ENCODE peak calls at places on chromosomes 2 and 18, in seven cellular contexts. R is brain microvascular endothelial cell; L is adipocyte; B is mesendoderm; P is CD8-positive, alpha-beta T cell; G is mucosa of descending colon; I is fibroblast of villous mesenchyme. T is an unnamed sample.

GRCh38 chr2:101842471-101842870 is 145.0 kb downstream of the MAP4K4 start:
- DNase-seq in R (no peak), L (no peak), B (no peak), P (no peak), G (no peak), I (peak; percentile 42), T (no peak)

GRCh38 chr2:189657867-189658266 is 3.4 kb upstream of the ASNSD1 start:
- DNase-seq in R (peak; percentile 92), L (no peak), B (peak; percentile 92), P (peak; percentile 75), G (peak; percentile 53), I (peak; percentile 96), T (no peak)

GRCh38 chr2:107635883-107636282 is 190.8 kb upstream of the RGPD4 start:
- DNase-seq in R (peak; percentile 70), L (no peak), B (no peak), P (no peak), G (no peak), I (peak; percentile 61), T (no peak)

GRCh38 chr2:118854507-118855300 is 7.3 kb upstream of the EN1 start:
- DNase-seq in R (no peak), L (no peak), B (peak; percentile 38), P (peak; percentile 43), G (no peak), I (no peak), T (no peak)

GRCh38 chr2:196927318-196928225 is 1.1 kb upstream of the PGAP1 start:
- DNase-seq in R (peak; percentile 90), L (peak; percentile 62), B (no peak), P (no peak), G (no peak), I (peak; percentile 69), T (no peak)

GRCh38 chr2:231099918-231100317 is 24.9 kb downstream of the HTR2B start:
- DNase-seq in R (no peak), L (no peak), B (peak; percentile 62), P (no peak), G (no peak), I (no peak), T (no peak)

GRCh38 chr2:196242131-196242620 is 70.8 kb upstream of the STK17B start:
- DNase-seq in R (no peak), L (no peak), B (no peak), P (no peak), G (no peak), I (no peak), T (no peak)

GRCh38 chr18:75538727-75539126 is 111.2 kb upstream of the SMIM21 start:
- DNase-seq in R (no peak), L (peak; percentile 71), B (no peak), P (no peak), G (no peak), I (peak; percentile 76), T (no peak)

GRCh38 chr18:49859725-49860124 is 46.4 kb upstream of the ACAA2 start:
- DNase-seq in R (no peak), L (no peak), B (no peak), P (peak; percentile 39), G (no peak), I (no peak), T (no peak)

GRCh38 chr2:23096905-23097602 is 287.9 kb upstream of the KLHL29 start:
- DNase-seq in R (no peak), L (no peak), B (no peak), P (no peak), G (no peak), I (no peak), T (no peak)

GRCh38 chr18:77177009-77177408 is 44.4 kb upstream of the MBP start:
- DNase-seq in R (peak; percentile 70), L (no peak), B (no peak), P (no peak), G (no peak), I (peak; percentile 30), T (no peak)

GRCh38 chr2:196331143-196331542 is 159.8 kb upstream of the STK17B start:
- DNase-seq in R (peak; percentile 77), L (peak; percentile 83), B (no peak), P (no peak), G (no peak), I (peak; percentile 76), T (no peak)

GRCh38 chr2:215921884-215922283 is 91.5 kb downstream of the MREG start:
- DNase-seq in R (peak; percentile 97), L (peak; percentile 74), B (peak; percentile 40), P (no peak), G (no peak), I (peak; percentile 86), T (no peak)

GRCh38 chr2:135875491-135876065 is 665 bp downstream of the MCM6 start:
- DNase-seq in R (peak; percentile 60), L (peak; percentile 74), B (peak; percentile 76), P (peak; percentile 75), G (peak; percentile 76), I (peak; percentile 55), T (no peak)

GRCh38 chr2:145689277-145689676 is 1169.4 kb upstream of the ZEB2 start:
- DNase-seq in R (no peak), L (no peak), B (no peak), P (no peak), G (no peak), I (no peak), T (no peak)

GRCh38 chr2:224442092-224442999 is 40.4 kb upstream of the FAM124B start:
- DNase-seq in R (no peak), L (peak; percentile 50), B (no peak), P (no peak), G (no peak), I (peak; percentile 37), T (no peak)
- H3K4me3 ChIP-seq in R (peak overlapping the region; percentile 64), L (peak overlapping the region; percentile 84), B (no peak overlapping the region), P (no peak overlapping the region), G (no peak overlapping the region), I (peak overlapping the region; percentile 60), T (peak overlapping the region; percentile 35)

DNA sequence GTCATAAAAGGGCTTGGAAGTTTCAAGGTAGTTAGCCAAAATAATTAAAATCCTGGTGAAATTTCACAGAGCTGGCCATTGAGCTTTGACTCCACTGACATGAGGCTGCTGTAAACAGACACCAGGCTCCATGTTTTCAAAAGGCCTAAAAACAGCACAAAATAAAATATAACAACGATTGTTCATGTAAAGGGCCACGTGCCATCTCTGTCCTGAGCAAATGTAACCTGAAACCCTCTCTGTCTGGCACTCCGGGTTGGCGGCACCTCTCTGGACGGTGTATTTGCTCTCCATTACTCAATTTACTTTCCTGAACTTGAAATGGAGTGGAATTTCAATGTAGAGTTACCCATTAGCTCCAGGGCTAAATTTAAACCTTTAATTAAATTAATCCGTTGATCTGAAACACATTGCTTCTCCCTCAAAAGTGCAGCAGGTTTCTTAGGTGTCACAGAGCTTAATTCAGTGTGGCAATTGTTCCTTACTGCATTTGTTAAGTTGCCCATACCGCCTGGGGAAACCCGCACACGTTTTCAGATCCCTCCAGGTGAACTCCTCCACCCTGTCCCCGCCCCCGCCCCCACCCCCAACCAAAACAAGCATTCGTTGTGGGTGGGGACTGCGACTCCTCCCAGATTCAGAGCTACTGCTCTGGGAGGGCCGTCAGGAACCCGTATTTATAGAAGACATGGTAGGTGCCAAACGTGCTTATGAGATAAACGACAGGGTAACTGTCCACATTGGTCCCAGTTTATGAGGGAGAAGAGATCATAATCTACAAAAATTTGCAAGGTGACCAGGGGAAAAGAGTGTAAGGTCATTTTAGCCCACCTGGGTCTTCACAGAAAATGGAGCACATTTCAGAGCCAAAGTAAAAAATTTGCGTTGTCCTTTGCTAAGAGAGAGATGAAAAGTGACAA is 1.2 kb upstream of the CABLES1 start:
- DNase-seq in R (no peak), L (no peak), B (peak; percentile 94), P (no peak), G (peak; percentile 71), I (no peak), T (no peak)
- H3K4me3 ChIP-seq in R (peak overlapping the region; percentile 67), L (peak overlapping the region; percentile 85), B (peak overlapping the region; percentile 3), P (no peak overlapping the region), G (no peak overlapping the region), I (no peak overlapping the region), T (no peak overlapping the region)

GRCh38 chr2:8839189-8839965 is 2.0 kb upstream of the KIDINS220 start:
- DNase-seq in R (no peak), L (no peak), B (no peak), P (no peak), G (no peak), I (no peak), T (no peak)

GRCh38 chr2:8836979-8837794 is at the start of gene KIDINS220:
- DNase-seq in R (peak; percentile 70), L (peak; percentile 97), B (peak; percentile 91), P (peak; percentile 92), G (peak; percentile 88), I (peak; percentile 84), T (peak; percentile 71)

GRCh38 chr2:8840475-8841091 is 3.2 kb upstream of the KIDINS220 start:
- DNase-seq in R (no peak), L (no peak), B (no peak), P (no peak), G (no peak), I (no peak), T (no peak)

GRCh38 chr2:8833863-8834262 is 3.5 kb downstream of the KIDINS220 start:
- DNase-seq in R (no peak), L (no peak), B (no peak), P (no peak), G (no peak), I (no peak), T (no peak)

DNA sequence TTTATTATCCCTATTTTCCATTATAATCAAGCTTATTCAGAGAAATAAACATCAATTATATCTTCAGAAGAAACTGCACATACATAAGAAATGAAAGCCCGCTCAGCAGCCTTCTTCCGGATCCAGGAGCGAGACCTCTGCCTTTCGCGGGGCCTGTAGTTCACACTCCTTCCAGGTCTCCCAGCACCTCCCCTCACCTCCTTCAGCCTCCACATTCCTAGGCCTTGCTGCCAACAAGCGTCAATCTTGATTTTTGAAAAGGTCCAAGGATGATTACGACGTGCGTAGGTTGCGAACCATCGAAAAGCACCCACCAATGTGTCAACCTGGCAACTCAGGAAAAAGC is 355 bp upstream of the KIDINS220 start:
- DNase-seq in R (no peak), L (no peak), B (peak; percentile 70), P (no peak), G (no peak), I (no peak), T (no peak)
- H3K4me3 ChIP-seq in R (peak overlapping the region; percentile 27), L (peak overlapping the region; percentile 69), B (no peak overlapping the region), P (peak overlapping the region; percentile 96), G (no peak overlapping the region), I (no peak overlapping the region), T (peak overlapping the region; percentile 94)

GRCh38 chr2:85604568-85605339 is 2.3 kb upstream of the TMEM150A start:
- DNase-seq in R (no peak), L (peak; percentile 59), B (no peak), P (no peak), G (no peak), I (peak; percentile 64), T (no peak)

GRCh38 chr2:85607268-85608215 is 4.3 kb downstream of the C2orf68 start:
- DNase-seq in R (no peak), L (no peak), B (peak; percentile 59), P (no peak), G (no peak), I (no peak), T (no peak)

GRCh38 chr2:85602476-85603234 is at the start of gene TMEM150A:
- DNase-seq in R (peak; percentile 78), L (peak; percentile 97), B (peak; percentile 91), P (peak; percentile 93), G (peak; percentile 96), I (peak; percentile 91), T (peak; percentile 89)

GRCh38 chr2:85605406-85606115 is 3.1 kb upstream of the TMEM150A start:
- DNase-seq in R (peak; percentile 94), L (peak; percentile 87), B (no peak), P (no peak), G (no peak), I (peak; percentile 93), T (no peak)

DNA sequence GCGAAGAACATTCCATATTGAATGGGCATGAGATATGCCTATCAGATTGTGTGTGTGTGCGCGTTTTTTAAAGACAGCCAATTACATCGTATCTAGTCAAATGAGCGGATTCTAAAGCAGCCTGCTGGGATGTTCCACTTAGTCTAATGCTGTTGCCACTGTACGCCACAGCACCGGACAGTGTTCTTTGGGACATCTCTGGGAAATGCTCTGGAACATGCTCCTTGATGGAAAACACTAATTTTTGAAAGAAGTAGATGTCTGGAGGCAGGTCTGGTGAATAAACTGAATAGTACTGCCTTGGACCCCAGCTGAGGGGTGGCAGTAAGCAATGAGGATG is 3.6 kb upstream of the TMEM150A start:
- DNase-seq in R (no peak), L (no peak), B (no peak), P (no peak), G (no peak), I (no peak), T (no peak)
- H3K4me3 ChIP-seq in R (no peak overlapping the region), L (peak overlapping the region; percentile 25), B (no peak overlapping the region), P (no peak overlapping the region), G (no peak overlapping the region), I (peak overlapping the region; percentile 5), T (no peak overlapping the region)

T was measured in RWPE2.